ENCODE peak calls at places on chromosomes 2 and 18, in seven cellular contexts. One of them, this sample, is unnamed.

GRCh38 chr18:23585007-23585871 is 1.1 kb downstream of the NPC1 start:
- DNase-seq in endothelial cell: peak
- DNase-seq in T follicular helper cell: no peak
- DNase-seq in kidney: no peak
- DNase-seq in AML-193: peak
- DNase-seq in choroid plexus epithelial cell: peak
- DNase-seq in activated CD4-positive, alpha-beta T cell treated with anti-CD3 and anti-CD28 coated beads for 36 hours: peak
- DNase-seq in this sample: peak

GRCh38 chr18:70288851-70289328 is at the start of gene SOCS6:
- DNase-seq in AML-193: peak
- DNase-seq in kidney: peak
- DNase-seq in choroid plexus epithelial cell: peak
- DNase-seq in endothelial cell: peak
- DNase-seq in T follicular helper cell: peak
- DNase-seq in activated CD4-positive, alpha-beta T cell treated with anti-CD3 and anti-CD28 coated beads for 36 hours: peak
- DNase-seq in this sample: peak

GRCh38 chr2:220104871-220105351 is 477.5 kb downstream of the SLC4A3 start:
- DNase-seq in endothelial cell: peak
- DNase-seq in T follicular helper cell: no peak
- DNase-seq in AML-193: no peak
- DNase-seq in activated CD4-positive, alpha-beta T cell treated with anti-CD3 and anti-CD28 coated beads for 36 hours: no peak
- DNase-seq in choroid plexus epithelial cell: peak
- DNase-seq in kidney: no peak
- DNase-seq in this sample: peak

GRCh38 chr2:152326710-152327109 is 8.3 kb upstream of the FMNL2 start:
- DNase-seq in T follicular helper cell: no peak
- DNase-seq in activated CD4-positive, alpha-beta T cell treated with anti-CD3 and anti-CD28 coated beads for 36 hours: no peak
- DNase-seq in endothelial cell: no peak
- DNase-seq in choroid plexus epithelial cell: no peak
- DNase-seq in AML-193: no peak
- DNase-seq in kidney: no peak
- DNase-seq in this sample: no peak

GRCh38 chr2:67036446-67036845 is 360.7 kb upstream of the ETAA1 start:
- DNase-seq in endothelial cell: no peak
- DNase-seq in choroid plexus epithelial cell: no peak
- DNase-seq in activated CD4-positive, alpha-beta T cell treated with anti-CD3 and anti-CD28 coated beads for 36 hours: no peak
- DNase-seq in T follicular helper cell: no peak
- DNase-seq in kidney: no peak
- DNase-seq in AML-193: no peak
- DNase-seq in this sample: no peak

GRCh38 chr2:219675206-219675605 is 47.8 kb downstream of the SLC4A3 start:
- DNase-seq in choroid plexus epithelial cell: no peak
- DNase-seq in kidney: no peak
- DNase-seq in endothelial cell: no peak
- DNase-seq in AML-193: no peak
- DNase-seq in activated CD4-positive, alpha-beta T cell treated with anti-CD3 and anti-CD28 coated beads for 36 hours: no peak
- DNase-seq in T follicular helper cell: no peak
- DNase-seq in this sample: peak

GRCh38 chr2:131674174-131674507 is 146.5 kb downstream of the CCDC74A start:
- DNase-seq in choroid plexus epithelial cell: no peak
- DNase-seq in kidney: no peak
- DNase-seq in endothelial cell: no peak
- DNase-seq in T follicular helper cell: no peak
- DNase-seq in AML-193: no peak
- DNase-seq in activated CD4-positive, alpha-beta T cell treated with anti-CD3 and anti-CD28 coated beads for 36 hours: no peak
- DNase-seq in this sample: no peak

GRCh38 chr18:49019446-49020045 is 68.8 kb upstream of the SMAD7 start:
- DNase-seq in kidney: no peak
- DNase-seq in AML-193: no peak
- DNase-seq in choroid plexus epithelial cell: no peak
- DNase-seq in activated CD4-positive, alpha-beta T cell treated with anti-CD3 and anti-CD28 coated beads for 36 hours: no peak
- DNase-seq in T follicular helper cell: no peak
- DNase-seq in endothelial cell: no peak
- DNase-seq in this sample: no peak

GRCh38 chr2:69915050-69915945 is at the start of gene MXD1:
- DNase-seq in AML-193: no peak
- DNase-seq in choroid plexus epithelial cell: no peak
- DNase-seq in T follicular helper cell: no peak
- DNase-seq in endothelial cell: peak
- DNase-seq in activated CD4-positive, alpha-beta T cell treated with anti-CD3 and anti-CD28 coated beads for 36 hours: peak
- DNase-seq in kidney: no peak
- DNase-seq in this sample: no peak